ENCODE peak calls at places on chromosomes 4 and X, in seven cellular contexts. O, P, W, I, Q, M and B are unnamed samples.

GRCh38 chr4:126604273-126604867 is 1028.4 kb upstream of the INTU start:
- DNase-seq in Q (peak; percentile 27), I (no peak), O (peak; percentile 61), W (no peak), M (no peak), P (no peak), B (no peak)

GRCh38 chr4:146486565-146486964 is 35.2 kb downstream of the SLC10A7 start:
- DNase-seq in I (no peak), P (no peak), M (no peak), W (no peak), Q (no peak), O (no peak), B (no peak)

GRCh38 chr4:47531241-47531953 is 46.3 kb downstream of the ATP10D start:
- DNase-seq in Q (no peak), W (no peak), I (peak; percentile 51), P (peak; percentile 14), M (no peak), O (peak; percentile 90), B (peak; percentile 85)

GRCh38 chr4:186724861-186725419 is 1.3 kb upstream of the FAT1 start:
- DNase-seq in O (peak; percentile 40), P (peak; percentile 29), I (no peak), M (no peak), Q (no peak), W (no peak), B (no peak)

GRCh38 chr4:6502147-6502546 is 29.7 kb upstream of the PPP2R2C start:
- DNase-seq in W (no peak), M (no peak), Q (no peak), O (no peak), I (no peak), P (no peak), B (no peak)

GRCh38 chr4:3286335-3287175 is 6.3 kb upstream of the RGS12 start:
- DNase-seq in W (no peak), O (no peak), M (no peak), I (peak; percentile 15), P (no peak), Q (no peak), B (no peak)

GRCh38 chr4:152992027-152992426 is 55.9 kb downstream of the FHDC1 start:
- DNase-seq in P (no peak), O (no peak), Q (no peak), M (no peak), W (no peak), I (peak; percentile 69), B (no peak)

GRCh38 chrX:42290608-42291007 is 367.3 kb upstream of the CASK start:
- DNase-seq in I (no peak), Q (peak; percentile 6), M (no peak), O (peak; percentile 0), W (no peak), P (no peak), B (no peak)

GRCh38 chr4:62279689-62280088 is 1079.6 kb downstream of the ADGRL3 start:
- DNase-seq in I (no peak), O (no peak), M (no peak), W (no peak), P (no peak), Q (no peak), B (no peak)

DNA sequence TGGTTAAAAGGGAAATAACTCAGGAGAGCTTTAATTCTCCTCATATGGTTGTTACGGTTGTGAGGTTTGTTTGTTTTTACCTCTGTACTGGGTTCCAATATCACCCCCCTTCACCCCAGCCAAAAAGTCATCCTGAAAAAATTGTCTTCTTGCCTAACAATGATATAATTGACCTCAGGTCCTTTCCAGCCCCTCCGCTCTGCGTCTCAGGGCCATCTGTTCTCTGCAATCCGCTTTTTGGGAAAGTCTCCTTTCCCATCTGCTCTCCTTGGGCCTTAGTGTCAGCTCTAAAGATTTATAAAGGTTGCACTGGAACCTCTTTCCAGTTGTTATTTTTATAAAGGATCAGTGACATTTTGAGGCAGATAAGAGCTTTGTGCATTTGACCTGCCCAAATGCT is 33.9 kb downstream of the DLG3 start:
- DNase-seq in W (no peak), P (no peak), I (no peak), O (no peak), M (no peak), Q (no peak), B (no peak)
- TF ChIP-seq CTCF in W (no peak), P (no peak), I (no peak), O (no peak), M (no peak), Q (no peak), B (no peak)

GRCh38 chr4:4971796-4972195 is 47.5 kb downstream of the CYTL1 start:
- DNase-seq in M (no peak), I (no peak), Q (no peak), W (no peak), O (no peak), P (no peak), B (no peak)

GRCh38 chr4:4969298-4969697 is 50.0 kb downstream of the CYTL1 start:
- DNase-seq in O (peak; percentile 3), W (peak; percentile 83), P (peak; percentile 12), M (peak; percentile 67), I (no peak), Q (peak; percentile 22), B (no peak)

DNA sequence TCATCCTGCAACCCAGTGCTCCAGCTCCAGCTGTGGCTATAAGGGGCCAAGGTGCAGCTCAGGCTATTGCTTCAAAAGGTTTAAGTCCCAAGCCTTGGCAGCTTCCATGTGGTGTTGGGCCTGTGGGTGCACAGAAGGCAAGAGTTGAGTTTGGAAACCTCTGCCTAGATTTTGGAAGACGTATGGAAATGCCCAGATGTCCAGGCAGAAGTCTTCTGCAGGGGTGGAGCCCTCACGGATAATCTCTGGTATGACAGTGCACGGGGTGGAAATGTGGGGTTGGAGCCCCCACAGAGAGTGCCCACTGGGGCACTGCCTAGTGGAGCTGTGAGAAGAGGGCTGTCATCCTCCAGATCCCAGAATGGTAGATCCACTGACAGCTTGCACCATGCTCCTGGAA is 44.5 kb downstream of the CYTL1 start:
- DNase-seq in M (no peak), W (no peak), Q (no peak), I (no peak), O (no peak), P (no peak), B (no peak)
- TF ChIP-seq POLR2A in M (no peak), W (no peak), Q (no peak), I (no peak), O (no peak), P (no peak), B (no peak)

GRCh38 chr4:92263010-92263409 is 40.8 kb upstream of the GRID2 start:
- DNase-seq in M (no peak), Q (no peak), W (no peak), O (no peak), P (no peak), I (no peak), B (no peak)
- H3K36me3 ChIP-seq in M (no peaks in the 10 kb centered on the region), Q (no peaks in the 10 kb centered on the region), W (no peaks in the 10 kb centered on the region), O (no peaks in the 10 kb centered on the region), P (no peaks in the 10 kb centered on the region), I (no peaks in the 10 kb centered on the region), B (no peaks in the 10 kb centered on the region)

DNA sequence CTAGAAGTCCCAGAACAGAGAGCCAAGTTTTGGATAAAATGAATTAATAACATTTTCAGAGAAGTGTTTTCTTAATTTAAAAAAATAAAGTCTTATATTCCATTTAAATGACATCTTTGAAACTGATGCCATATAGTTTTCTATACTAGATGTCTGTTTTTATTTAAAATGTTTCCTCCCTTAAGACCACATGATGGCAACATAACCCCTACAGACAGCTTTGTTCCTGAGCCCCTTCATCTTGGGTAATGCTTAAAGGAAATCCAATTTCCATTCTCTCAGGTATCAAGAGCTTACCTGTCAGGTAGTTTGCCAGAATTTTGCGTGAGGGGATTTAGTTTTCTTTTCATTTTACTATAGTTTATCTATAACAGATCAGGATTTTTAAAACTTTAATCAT is 181.4 kb upstream of the UGT8 start:
- DNase-seq in I (no peak), Q (peak; percentile 10), O (no peak), W (no peak), M (no peak), P (no peak), B (no peak)
- TF ChIP-seq CTCF in I (no peak), Q (peak; percentile 41), O (no peak), W (no peak), M (no peak), P (peak; percentile 14), B (no peak)

DNA sequence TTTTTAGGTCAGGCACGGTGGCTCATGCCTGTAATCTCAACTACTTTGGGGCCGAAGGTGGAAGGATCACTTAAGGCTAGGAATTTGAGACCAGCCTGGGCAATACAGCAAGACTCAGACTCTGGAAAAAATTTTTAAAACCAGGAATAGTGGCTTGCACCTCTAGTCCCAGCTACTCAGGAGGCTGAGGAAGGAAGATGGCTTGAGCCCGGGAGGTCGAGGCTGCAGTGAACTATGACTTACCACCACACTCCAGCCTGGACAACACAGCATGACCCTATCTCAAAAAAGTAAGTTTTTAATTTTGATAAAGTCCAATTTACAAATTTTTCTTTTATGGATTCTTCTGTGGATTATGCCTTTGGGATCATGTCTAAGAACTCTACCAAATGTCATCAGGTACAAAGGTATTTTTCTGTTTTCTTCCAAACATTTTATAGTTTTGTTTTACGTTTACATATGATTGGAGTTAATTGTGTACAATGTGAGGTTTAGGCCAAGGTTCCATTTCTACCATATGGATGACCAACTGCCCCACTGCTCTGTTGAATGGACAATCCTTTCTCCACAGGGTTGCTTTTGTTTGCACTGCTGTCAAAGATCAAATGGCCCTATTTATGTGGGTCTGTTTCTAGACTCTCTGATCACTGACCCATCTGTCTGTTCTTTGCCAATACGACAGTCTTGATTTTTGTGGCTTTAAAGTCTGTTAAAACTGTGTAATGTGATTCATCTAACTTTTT is 48.2 kb downstream of the CPLX1 start:
- DNase-seq in W (no peak), I (no peak), P (no peak), Q (no peak), M (no peak), O (no peak), B (peak; percentile 11)
- TF ChIP-seq POLR2A in W (no peak), I (no peak), P (no peak), Q (no peak), M (no peak), O (no peak), B (no peak)

GRCh38 chr4:1937550-1937949 is 66.4 kb downstream of the NSD2 start:
- DNase-seq in P (no peak), I (no peak), O (no peak), Q (no peak), M (no peak), W (no peak), B (no peak)

GRCh38 chr4:1928356-1929235 is 57.4 kb downstream of the NSD2 start:
- DNase-seq in M (no peak), I (peak; percentile 35), P (no peak), Q (no peak), W (no peak), O (peak; percentile 27), B (no peak)

GRCh38 chr4:1933700-1934099 is 62.5 kb downstream of the NSD2 start:
- DNase-seq in O (no peak), P (peak; percentile 20), M (no peak), W (no peak), Q (no peak), I (no peak), B (no peak)

GRCh38 chr4:1927675-1928074 is 56.5 kb downstream of the NSD2 start:
- DNase-seq in O (peak; percentile 79), M (no peak), Q (no peak), I (no peak), P (no peak), W (no peak), B (no peak)

DNA sequence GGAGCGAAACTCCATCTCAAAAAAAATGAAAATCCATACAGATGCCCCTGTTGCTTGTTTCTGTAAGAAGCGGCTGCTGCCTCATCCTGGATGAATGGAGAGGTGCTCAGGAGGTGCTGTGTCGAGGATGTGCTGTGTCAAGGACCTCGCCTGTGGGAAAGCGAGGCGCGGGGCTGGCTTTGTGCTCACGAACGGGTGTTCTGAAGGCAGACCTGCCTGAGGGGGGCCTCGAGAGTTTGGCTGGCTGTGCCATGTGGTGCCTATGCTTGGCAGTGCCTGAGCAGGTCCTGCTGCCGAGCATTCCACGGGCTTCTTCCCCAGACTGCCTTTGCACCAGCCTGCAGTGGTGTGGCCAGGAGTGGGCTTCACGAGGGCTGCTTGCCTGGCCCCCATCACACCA is 61.5 kb downstream of the NSD2 start:
- DNase-seq in I (no peak), O (no peak), W (no peak), Q (no peak), P (peak; percentile 18), M (no peak), B (no peak)
- H3K36me3 ChIP-seq in I (peaks cover 10% of the 10 kb centered on the region), O (peaks cover 31% of the 10 kb centered on the region), W (peaks cover 10% of the 10 kb centered on the region), Q (peaks cover 11% of the 10 kb centered on the region), P (peaks cover 2% of the 10 kb centered on the region), M (no peaks in the 10 kb centered on the region), B (no peaks in the 10 kb centered on the region)